ENCODE peak calls at places on chromosomes 4 and X, in six cellular contexts. Y, Z, C, G, S and F are unnamed samples.

GRCh38 chrX:140815868-140816267 is 106.3 kb downstream of the LINC00632 start:
- DNase-seq in Y (no peak), Z (no peak), G (no peak), S (no peak), C (no peak), F (no peak)

GRCh38 chr4:169397762-169398161 is 127.0 kb upstream of the SH3RF1 start:
- DNase-seq in Z (no peak), S (no peak), Y (no peak), G (no peak), C (peak; percentile 8), F (no peak)

GRCh38 chrX:22165732-22166457 is 106.8 kb upstream of the CBLL2 start:
- DNase-seq in S (no peak), Z (no peak), Y (no peak), G (no peak), C (no peak), F (peak; percentile 16)

GRCh38 chrX:72021975-72022374 is 109.7 kb downstream of the RTL5 start:
- DNase-seq in C (no peak), S (no peak), G (no peak), Z (peak; percentile 42), Y (no peak), F (no peak)

GRCh38 chr4:164215113-164215741 is 538.7 kb upstream of the SMIM31 start:
- DNase-seq in S (no peak), Y (no peak), C (no peak), Z (peak; percentile 33), G (no peak), F (no peak)

GRCh38 chr4:149914521-149915115 is 99.0 kb upstream of the IQCM start:
- DNase-seq in C (peak; percentile 31), Z (peak; percentile 62), G (no peak), Y (peak; percentile 18), S (no peak), F (peak; percentile 60)

GRCh38 chr4:150229538-150229937 is 151.3 kb downstream of the DCLK2 start:
- DNase-seq in Z (no peak), Y (no peak), G (no peak), C (no peak), S (no peak), F (no peak)

GRCh38 chrX:17414057-17414658 is 39.2 kb downstream of the NHS start:
- DNase-seq in Z (no peak), G (no peak), C (no peak), S (no peak), Y (no peak), F (no peak)

GRCh38 chr4:147970003-147970402 is 238.1 kb downstream of the ARHGAP10 start:
- DNase-seq in G (no peak), C (no peak), Z (no peak), Y (no peak), S (no peak), F (no peak)

GRCh38 chr4:7423801-7424552 is 10.8 kb downstream of the PSAPL1 start:
- DNase-seq in Z (peak; percentile 15), C (no peak), S (no peak), G (no peak), Y (no peak), F (no peak)

GRCh38 chr4:140100771-140101170 is 53.2 kb downstream of the MAML3 start:
- DNase-seq in G (no peak), Y (no peak), C (no peak), Z (no peak), S (no peak), F (no peak)

GRCh38 chr4:8212606-8213005 is 13.5 kb downstream of the SH3TC1 start:
- DNase-seq in C (no peak), Y (no peak), S (no peak), Z (no peak), G (no peak), F (no peak)

GRCh38 chr4:10006604-10007435 is 14.5 kb downstream of the SLC2A9 start:
- DNase-seq in Y (peak; percentile 72), S (no peak), Z (no peak), C (no peak), G (no peak), F (no peak)

GRCh38 chr4:109947918-109948317 is 35.2 kb downstream of the EGF start:
- DNase-seq in Z (no peak), S (no peak), G (no peak), Y (no peak), C (no peak), F (no peak)

GRCh38 chrX:6226053-6226645 is 2.5 kb downstream of the NLGN4X start:
- DNase-seq in Z (peak; percentile 41), Y (no peak), C (peak; percentile 77), G (no peak), S (no peak), F (no peak)

GRCh38 chrX:17597836-17598434 is 139.4 kb upstream of the SCML1 start:
- DNase-seq in Y (peak; percentile 82), Z (no peak), S (no peak), C (peak; percentile 77), G (no peak), F (peak; percentile 85)

GRCh38 chrX:115642304-115642703 is 81.3 kb downstream of the PLS3 start:
- DNase-seq in C (no peak), G (no peak), S (no peak), Z (peak; percentile 45), Y (no peak), F (no peak)

GRCh38 chr4:74189331-74190043 is 31.6 kb downstream of the MTHFD2L start:
- DNase-seq in S (no peak), G (no peak), Y (peak; percentile 27), Z (no peak), C (peak; percentile 61), F (peak; percentile 36)

GRCh38 chr4:6539009-6539764 is 35.8 kb upstream of the MAN2B2 start:
- DNase-seq in Z (no peak), C (no peak), Y (no peak), G (no peak), S (no peak), F (no peak)

GRCh38 chrX:11888421-11888820 is 130.4 kb downstream of the MSL3 start:
- DNase-seq in S (no peak), G (no peak), C (no peak), Y (no peak), Z (no peak), F (no peak)

GRCh38 chrX:9622128-9622527 is 143.5 kb downstream of the GPR143 start:
- DNase-seq in S (no peak), G (no peak), Y (no peak), C (no peak), Z (no peak), F (no peak)

GRCh38 chr4:26322349-26322748 is 1.5 kb downstream of the RBPJ start:
- DNase-seq in Y (no peak), S (no peak), G (no peak), C (no peak), Z (no peak), F (no peak)

GRCh38 chrX:82676386-82676785 is 831.7 kb upstream of the POU3F4 start:
- DNase-seq in C (no peak), S (no peak), Y (no peak), Z (no peak), G (no peak), F (no peak)

GRCh38 chrX:33336783-33337182 is 125.4 kb upstream of the DMD start:
- DNase-seq in S (no peak), Z (peak; percentile 32), Y (peak; percentile 16), C (peak; percentile 4), G (no peak), F (peak; percentile 40)

GRCh38 chrX:9635368-9635767 is 130.3 kb downstream of the GPR143 start:
- DNase-seq in Y (no peak), C (no peak), Z (no peak), G (no peak), S (no peak), F (no peak)

GRCh38 chr4:24583451-24584174 is 741 bp downstream of the DHX15 start:
- DNase-seq in G (peak; percentile 42), Y (peak; percentile 54), Z (peak; percentile 44), S (peak; percentile 42), C (peak; percentile 62), F (peak; percentile 76)

GRCh38 chr4:126396121-126396520 is 1081.4 kb downstream of the FAT4 start:
- DNase-seq in S (no peak), C (no peak), Z (no peak), Y (no peak), G (no peak), F (no peak)

GRCh38 chrX:16785247-16786138 is 773 bp upstream of the TXLNG start:
- DNase-seq in S (no peak), Y (peak; percentile 15), C (no peak), Z (no peak), G (no peak), F (no peak)

GRCh38 chr4:10259976-10260375 is 143.4 kb upstream of the WDR1 start:
- DNase-seq in Y (no peak), C (no peak), G (no peak), Z (no peak), S (no peak), F (no peak)

GRCh38 chr4:47701286-47701685 is 136.6 kb downstream of the CORIN start:
- DNase-seq in Y (no peak), G (no peak), Z (no peak), S (no peak), C (no peak), F (no peak)

GRCh38 chrX:30570505-30570904 is 7.1 kb downstream of the TASL start:
- DNase-seq in Y (no peak), Z (no peak), C (peak; percentile 14), G (peak; percentile 4), S (no peak), F (no peak)

GRCh38 chr4:88860594-88860993 is 163.0 kb upstream of the NAP1L5 start:
- DNase-seq in S (no peak), Y (no peak), G (no peak), Z (no peak), C (no peak), F (no peak)

GRCh38 chr4:159719531-159719930 is 616.7 kb downstream of the RAPGEF2 start:
- DNase-seq in Y (no peak), G (no peak), C (no peak), S (no peak), Z (no peak), F (no peak)

GRCh38 chr4:62080431-62080830 is 880.3 kb downstream of the ADGRL3 start:
- DNase-seq in S (no peak), G (no peak), Z (no peak), Y (no peak), C (no peak), F (no peak)